ENCODE peak calls at places on chromosomes 11 and 22, in six cellular contexts. K is mucosa of descending colon, N is transverse colon, W is tibial artery, A is SJSA1, T is heart left ventricle. X is an unnamed sample. For H3K4me1, the result is how much of the 10 kb centered on the place peaks cover.

GRCh38 chr11:55707029-55707428 is 45.0 kb downstream of the OR4C6 start:
- DNase-seq in K (no peak), N (no peak), W (no peak), A (no peak), T (no peak), X (no peak)

GRCh38 chr11:122205036-122205435 is 89.0 kb upstream of the BLID start:
- DNase-seq in K (no peak), N (no peak), W (no peak), A (no peak), T (no peak), X (no peak)

GRCh38 chr11:6315811-6316425 is 4.4 kb downstream of the CAVIN3 start:
- DNase-seq in K (peak), N (peak), W (peak), A (peak), T (peak), X (peak)

GRCh38 chr11:34146866-34147265 is 41.4 kb downstream of the NAT10 start:
- DNase-seq in K (no peak), N (no peak), W (no peak), A (no peak), T (no peak), X (no peak)

GRCh38 chr11:107719062-107719461 is 7.2 kb upstream of the SLN start:
- DNase-seq in K (no peak), N (no peak), W (no peak), A (no peak), T (no peak), X (no peak)

GRCh38 chr11:32511926-32512325 is 71.7 kb upstream of the EIF3M start:
- DNase-seq in K (no peak), N (no peak), W (no peak), A (no peak), T (no peak), X (no peak)

GRCh38 chr22:50274311-50274710 is 4.1 kb upstream of the MAPK11 start:
- DNase-seq in K (no peak), N (peak), W (no peak), A (no peak), T (peak), X (peak)

GRCh38 chr22:27686534-27686933 is 115.0 kb downstream of the MN1 start:
- DNase-seq in K (peak), N (peak), W (peak), A (peak), T (peak), X (peak)

GRCh38 chr11:27313157-27313821 is 49.7 kb downstream of the CCDC34 start:
- DNase-seq in K (no peak), N (no peak), W (no peak), A (no peak), T (no peak), X (no peak)

GRCh38 chr11:1926156-1927031 is 6.9 kb downstream of the TNNT3 start:
- DNase-seq in K (no peak), N (no peak), W (no peak), A (no peak), T (no peak), X (no peak)

GRCh38 chr11:19110290-19110689 is 6.7 kb upstream of the ZDHHC13 start:
- DNase-seq in K (no peak), N (no peak), W (no peak), A (no peak), T (peak), X (no peak)

GRCh38 chr11:15471709-15472404 is 357.1 kb downstream of the INSC start:
- DNase-seq in K (no peak), N (no peak), W (no peak), A (no peak), T (no peak), X (no peak)

GRCh38 chr11:35623708-35624168 is 5.5 kb downstream of the FJX1 start:
- DNase-seq in K (no peak), N (no peak), W (no peak), A (peak), T (no peak), X (no peak)

GRCh38 chr11:66476841-66477251 is 3.4 kb upstream of the DPP3 start:
- DNase-seq in K (no peak), N (no peak), W (no peak), A (no peak), T (no peak), X (no peak)

GRCh38 chr11:102810943-102811528 is 13.1 kb upstream of the MMP1 start:
- DNase-seq in K (no peak), N (no peak), W (no peak), A (no peak), T (no peak), X (no peak)

GRCh38 chr11:78000193-78000592 is 5.7 kb upstream of the INTS4 start:
- DNase-seq in K (no peak), N (peak), W (no peak), A (peak), T (no peak), X (no peak)

GRCh38 chr11:76621866-76622265 is 48.7 kb downstream of the LRRC32 start:
- DNase-seq in K (no peak), N (no peak), W (peak), A (no peak), T (no peak), X (no peak)

GRCh38 chr11:75347781-75348613 is 3.5 kb downstream of the ARRB1 start:
- DNase-seq in K (no peak), N (no peak), W (peak), A (no peak), T (peak), X (no peak)

GRCh38 chr11:120225372-120225909 is 14.5 kb upstream of the POU2F3 start:
- DNase-seq in K (peak), N (no peak), W (no peak), A (no peak), T (no peak), X (no peak)

GRCh38 chr11:27253200-27253599 is 109.8 kb downstream of the CCDC34 start:
- DNase-seq in K (no peak), N (no peak), W (no peak), A (no peak), T (no peak), X (no peak)

GRCh38 chr22:39287076-39287743 is 32.2 kb downstream of the RPL3 start:
- DNase-seq in K (no peak), N (peak), W (no peak), A (no peak), T (peak), X (no peak)

GRCh38 chr11:68273056-68273738 is 1.4 kb upstream of the C11orf24 start:
- DNase-seq in K (no peak), N (no peak), W (no peak), A (no peak), T (no peak), X (no peak)
- H3K4me1 ChIP-seq in K (under half), N (under half), W (under half), A (under half), T (under half), X (under half)

GRCh38 chr22:28711820-28712777 is 29.5 kb downstream of the CHEK2 start:
- DNase-seq in K (no peak), N (no peak), W (no peak), A (no peak), T (no peak), X (no peak)

GRCh38 chr22:28711341-28711740 is 30.3 kb downstream of the CHEK2 start:
- DNase-seq in K (no peak), N (no peak), W (no peak), A (no peak), T (no peak), X (no peak)

GRCh38 chr22:28714043-28714442 is 27.6 kb downstream of the CHEK2 start:
- DNase-seq in K (no peak), N (no peak), W (no peak), A (no peak), T (no peak), X (no peak)

GRCh38 chr22:28710112-28710888 is 30.7 kb upstream of the TTC28 start:
- DNase-seq in K (no peak), N (no peak), W (no peak), A (no peak), T (no peak), X (no peak)

GRCh38 chr22:28710889-28711285 is 30.7 kb downstream of the CHEK2 start:
- DNase-seq in K (no peak), N (no peak), W (no peak), A (no peak), T (no peak), X (no peak)
- H3K4me3 ChIP-seq in K (no peak), N (no peak), W (no peak), A (no peak), T (no peak), X (no peak)

DNA sequence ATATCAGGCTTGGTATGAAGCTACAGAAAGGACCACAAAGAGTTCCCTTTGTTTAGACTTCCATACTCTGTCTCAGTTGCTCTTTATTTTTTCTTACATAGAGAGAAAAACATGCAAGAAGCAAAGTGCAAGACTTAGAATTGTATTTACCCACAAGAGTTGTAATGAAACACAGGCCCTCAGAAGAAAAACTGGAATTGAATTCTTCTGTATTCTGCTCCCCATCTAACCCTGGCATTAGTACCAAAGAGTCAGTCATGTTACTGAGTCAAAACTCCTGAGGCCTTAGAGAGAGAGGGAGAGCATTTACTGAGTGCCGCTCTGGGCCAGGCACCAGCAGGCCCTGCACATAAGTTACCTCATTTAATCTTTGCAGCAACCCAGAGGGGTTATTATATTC is 43.9 kb upstream of the DLAT start:
- DNase-seq in K (no peak), N (no peak), W (no peak), A (no peak), T (no peak), X (no peak)
- H3K4me1 ChIP-seq in K (under half), N (under half), W (under half), A (under half), T (half or more), X (under half)

GRCh38 chr11:29438815-29439214 is 578.0 kb downstream of the KCNA4 start:
- DNase-seq in K (no peak), N (no peak), W (no peak), A (no peak), T (no peak), X (no peak)

GRCh38 chr11:29435421-29435820 is 581.4 kb downstream of the KCNA4 start:
- DNase-seq in K (no peak), N (no peak), W (no peak), A (no peak), T (no peak), X (no peak)

GRCh38 chr11:29432719-29433325 is 584.0 kb downstream of the KCNA4 start:
- DNase-seq in K (no peak), N (no peak), W (no peak), A (no peak), T (no peak), X (no peak)
- H3K4me3 ChIP-seq in K (no peak), N (no peak), W (no peak), A (no peak), T (no peak), X (no peak)

GRCh38 chr22:42645938-42646568 is 3.1 kb downstream of the CYB5R3 start:
- DNase-seq in K (no peak), N (peak), W (no peak), A (no peak), T (no peak), X (no peak)

GRCh38 chr22:42643632-42644421 is 3.4 kb upstream of the ATP5MGL start:
- DNase-seq in K (no peak), N (no peak), W (no peak), A (no peak), T (no peak), X (no peak)

GRCh38 chr22:42646569-42647525 is 2.3 kb downstream of the CYB5R3 start:
- DNase-seq in K (peak), N (peak), W (peak), A (no peak), T (peak), X (peak)

GRCh38 chr22:42644422-42645340 is 4.3 kb upstream of the ATP5MGL start:
- DNase-seq in K (no peak), N (peak), W (peak), A (peak), T (peak), X (peak)

GRCh38 chr22:42645341-42645937 is 3.8 kb downstream of the CYB5R3 start:
- DNase-seq in K (no peak), N (no peak), W (no peak), A (no peak), T (no peak), X (peak)
- H3K4me1 ChIP-seq in K (half or more), N (half or more), W (half or more), A (half or more), T (half or more), X (under half)

GRCh38 chr11:114182471-114182968 is 113.7 kb upstream of the NNMT start:
- DNase-seq in K (no peak), N (no peak), W (no peak), A (no peak), T (no peak), X (no peak)

GRCh38 chr11:114185436-114185835 is 110.8 kb upstream of the NNMT start:
- DNase-seq in K (no peak), N (no peak), W (no peak), A (no peak), T (no peak), X (no peak)

GRCh38 chr11:114181752-114182151 is 114.4 kb upstream of the NNMT start:
- DNase-seq in K (no peak), N (no peak), W (no peak), A (no peak), T (no peak), X (no peak)

GRCh38 chr11:114181195-114181594 is 115.0 kb upstream of the NNMT start:
- DNase-seq in K (no peak), N (no peak), W (no peak), A (no peak), T (no peak), X (no peak)

DNA sequence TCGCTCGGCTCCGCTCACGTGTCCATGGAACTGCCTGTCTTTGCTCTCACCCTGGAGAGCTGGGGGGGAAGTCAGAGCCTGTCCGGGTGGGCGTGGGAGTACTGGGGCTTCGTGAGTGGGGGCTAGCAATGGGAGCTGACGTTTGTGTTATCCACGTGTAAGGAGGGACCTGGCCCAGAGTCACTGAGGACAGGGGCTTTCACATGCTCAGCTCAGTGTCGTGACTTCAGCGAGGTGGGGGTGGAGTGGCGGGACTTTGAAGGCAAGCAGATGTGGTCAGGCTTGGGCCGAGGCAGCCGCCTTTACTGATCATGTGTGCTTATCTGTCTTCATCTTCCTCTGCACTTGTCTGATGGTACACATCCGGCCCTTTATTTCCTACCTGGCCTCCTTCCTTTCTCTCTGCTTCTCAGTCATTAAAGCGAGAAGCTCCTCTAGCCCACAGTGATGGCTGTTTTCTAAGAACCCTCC is 113.1 kb upstream of the NNMT start:
- DNase-seq in K (peak), N (peak), W (peak), A (no peak), T (no peak), X (no peak)
- H3K4me3 ChIP-seq in K (no peak), N (no peak), W (no peak), A (no peak), T (no peak), X (no peak)

DNA sequence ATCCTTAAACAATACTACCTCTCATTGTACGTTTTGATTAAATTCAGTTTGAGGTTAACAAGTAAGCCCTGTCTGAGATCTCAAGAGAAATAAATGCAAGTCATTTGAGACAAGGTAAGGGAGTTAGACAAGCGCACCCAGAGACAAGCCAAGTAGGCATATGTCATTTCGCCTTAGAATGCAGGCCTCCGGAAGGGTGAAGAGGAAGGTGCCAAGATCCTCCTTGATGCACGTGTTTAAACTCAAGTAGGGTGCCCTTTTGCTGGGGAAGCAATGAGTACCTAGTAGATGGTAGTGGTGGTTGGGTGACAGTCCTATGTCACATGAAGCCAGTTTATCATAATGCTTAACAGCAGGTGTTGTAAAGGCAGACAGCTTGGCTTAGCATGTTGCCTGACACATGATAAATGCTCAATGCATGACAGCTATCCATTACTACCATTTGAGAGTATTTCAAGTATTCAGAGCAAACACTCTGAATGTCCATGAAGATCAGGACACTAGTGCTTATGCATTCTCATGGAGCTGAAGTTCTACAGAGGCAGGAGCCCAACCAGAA is 415.9 kb downstream of the TMEM135 start:
- DNase-seq in K (no peak), N (no peak), W (no peak), A (no peak), T (no peak), X (no peak)
- H3K4me1 ChIP-seq in K (under half), N (under half), W (under half), A (under half), T (under half), X (under half)

GRCh38 chr11:12376259-12376971 is 956 bp upstream of the PARVA start:
- DNase-seq in K (no peak), N (peak), W (no peak), A (no peak), T (peak), X (peak)
- H3K4me3 ChIP-seq in K (no peak), N (no peak), W (peak), A (no peak), T (no peak), X (no peak)